ENCODE peak calls at places on chromosomes 7 and 10, in eight cellular contexts. One of them, this sample, is unnamed.

GRCh38 chr7:142711722-142712616 is 37.3 kb upstream of the PRSS1 start:
- DNase-seq in iPS DF 19.7: no peak
- DNase-seq in SK-MEL-5: peak; percentile 66
- DNase-seq in GM20000: peak; percentile 24
- DNase-seq in AG08396: peak; percentile 12
- DNase-seq in fibroblast of lung: peak; percentile 34
- DNase-seq in CD4-positive, CD25-positive, alpha-beta regulatory T cell: peak; percentile 66
- DNase-seq in posterior cingulate gyrus: no peak
- DNase-seq in this sample: peak; percentile 19

GRCh38 chr10:71908998-71909397 is 55.2 kb upstream of the CHST3 start:
- DNase-seq in iPS DF 19.7: no peak
- DNase-seq in SK-MEL-5: no peak
- DNase-seq in GM20000: no peak
- DNase-seq in AG08396: no peak
- DNase-seq in fibroblast of lung: no peak
- DNase-seq in CD4-positive, CD25-positive, alpha-beta regulatory T cell: no peak
- DNase-seq in posterior cingulate gyrus: no peak
- DNase-seq in this sample: no peak

GRCh38 chr10:99730026-99730425 is 1.9 kb downstream of the COX15 start:
- DNase-seq in iPS DF 19.7: no peak
- DNase-seq in SK-MEL-5: no peak
- DNase-seq in GM20000: no peak
- DNase-seq in AG08396: no peak
- DNase-seq in fibroblast of lung: no peak
- DNase-seq in CD4-positive, CD25-positive, alpha-beta regulatory T cell: no peak
- DNase-seq in posterior cingulate gyrus: no peak
- DNase-seq in this sample: peak; percentile 70

GRCh38 chr10:114709966-114710365 is 51.9 kb upstream of the ABLIM1 start:
- DNase-seq in iPS DF 19.7: no peak
- DNase-seq in SK-MEL-5: no peak
- DNase-seq in GM20000: no peak
- DNase-seq in AG08396: no peak
- DNase-seq in fibroblast of lung: peak; percentile 45
- DNase-seq in CD4-positive, CD25-positive, alpha-beta regulatory T cell: no peak
- DNase-seq in posterior cingulate gyrus: no peak
- DNase-seq in this sample: peak; percentile 60

GRCh38 chr10:11715815-11716494 is 26.2 kb upstream of the ECHDC3 start:
- DNase-seq in iPS DF 19.7: no peak
- DNase-seq in SK-MEL-5: no peak
- DNase-seq in GM20000: no peak
- DNase-seq in AG08396: no peak
- DNase-seq in fibroblast of lung: no peak
- DNase-seq in CD4-positive, CD25-positive, alpha-beta regulatory T cell: no peak
- DNase-seq in posterior cingulate gyrus: no peak
- DNase-seq in this sample: no peak

GRCh38 chr7:80439894-80440811 is 71.7 kb downstream of the GNAT3 start:
- DNase-seq in iPS DF 19.7: no peak
- DNase-seq in SK-MEL-5: no peak
- DNase-seq in GM20000: no peak
- DNase-seq in AG08396: peak; percentile 28
- DNase-seq in fibroblast of lung: peak; percentile 74
- DNase-seq in CD4-positive, CD25-positive, alpha-beta regulatory T cell: no peak
- DNase-seq in posterior cingulate gyrus: no peak
- DNase-seq in this sample: peak; percentile 69

GRCh38 chr7:149375234-149376008 is 85.4 kb downstream of the ZNF777 start:
- DNase-seq in iPS DF 19.7: no peak
- DNase-seq in SK-MEL-5: peak; percentile 14
- DNase-seq in GM20000: no peak
- DNase-seq in AG08396: no peak
- DNase-seq in fibroblast of lung: no peak
- DNase-seq in CD4-positive, CD25-positive, alpha-beta regulatory T cell: no peak
- DNase-seq in posterior cingulate gyrus: no peak
- DNase-seq in this sample: no peak

GRCh38 chr7:51133992-51134391 is 182.6 kb downstream of the COBL start:
- DNase-seq in iPS DF 19.7: no peak
- DNase-seq in SK-MEL-5: no peak
- DNase-seq in GM20000: no peak
- DNase-seq in AG08396: no peak
- DNase-seq in fibroblast of lung: no peak
- DNase-seq in CD4-positive, CD25-positive, alpha-beta regulatory T cell: no peak
- DNase-seq in posterior cingulate gyrus: no peak
- DNase-seq in this sample: no peak

GRCh38 chr10:20017961-20018360 is 201.7 kb downstream of the PLXDC2 start:
- DNase-seq in iPS DF 19.7: no peak
- DNase-seq in SK-MEL-5: no peak
- DNase-seq in GM20000: no peak
- DNase-seq in AG08396: no peak
- DNase-seq in fibroblast of lung: peak; percentile 62
- DNase-seq in CD4-positive, CD25-positive, alpha-beta regulatory T cell: no peak
- DNase-seq in posterior cingulate gyrus: no peak
- DNase-seq in this sample: peak; percentile 47